ENCODE peak calls at places on chromosomes 12 and 14, in ten cellular contexts. E is mucosa of descending colon; H is KBM-7; C is DMS79 treated with DMSO at 0.1 percent for 48 hours; Q is AG04449; U is DMS 273 treated with DMSO at 0.1 percent for 48 hours; N is head of caudate nucleus; J is AG08395; V is cardiac muscle cell; K is central memory CD4-positive, alpha-beta T cell. A is an unnamed sample.

GRCh38 chr12:53223391-53224267 is 8.4 kb downstream of the RARG start:
- DNase-seq in E (no peak), H (peak; percentile 48), C (no peak), Q (no peak), U (no peak), N (peak; percentile 71), J (peak; percentile 46), V (no peak), K (peak; percentile 52), A (no peak)

GRCh38 chr12:538731-539539 is 79.2 kb downstream of the B4GALNT3 start:
- DNase-seq in E (peak; percentile 92), H (peak; percentile 85), C (peak; percentile 82), Q (no peak), U (no peak), N (peak; percentile 41), J (peak; percentile 67), V (no peak), K (peak; percentile 85), A (peak; percentile 16)

GRCh38 chr14:99241314-99242035 is 30.5 kb downstream of the BCL11B start:
- DNase-seq in E (no peak), H (peak; percentile 14), C (no peak), Q (no peak), U (no peak), N (no peak), J (no peak), V (no peak), K (peak; percentile 71), A (no peak)

GRCh38 chr12:7079826-7080125 is 12.5 kb downstream of the C1R start:
- DNase-seq in E (no peak), H (no peak), C (no peak), Q (no peak), U (no peak), N (no peak), J (no peak), V (no peak), K (no peak), A (no peak)

GRCh38 chr12:123200414-123200813 is 32.5 kb downstream of the MPHOSPH9 start:
- DNase-seq in E (no peak), H (no peak), C (no peak), Q (no peak), U (no peak), N (no peak), J (no peak), V (no peak), K (no peak), A (no peak)

GRCh38 chr12:64780531-64781373 is 21.5 kb upstream of the GNS start:
- DNase-seq in E (peak; percentile 81), H (peak; percentile 41), C (no peak), Q (no peak), U (no peak), N (no peak), J (no peak), V (peak; percentile 52), K (no peak), A (peak; percentile 75)

GRCh38 chr14:53516261-53516774 is 363.2 kb upstream of the DDHD1 start:
- DNase-seq in E (no peak), H (no peak), C (no peak), Q (peak; percentile 64), U (no peak), N (no peak), J (peak; percentile 78), V (no peak), K (no peak), A (no peak)

GRCh38 chr12:106976013-106976658 is 10.8 kb downstream of the MTERF2 start:
- DNase-seq in E (no peak), H (no peak), C (no peak), Q (no peak), U (peak; percentile 18), N (no peak), J (no peak), V (no peak), K (no peak), A (no peak)

GRCh38 chr14:72740966-72741835 is 152.7 kb downstream of the DPF3 start:
- DNase-seq in E (no peak), H (no peak), C (no peak), Q (no peak), U (no peak), N (no peak), J (no peak), V (no peak), K (no peak), A (no peak)

GRCh38 chr12:66144796-66145754 is 14.5 kb upstream of the LLPH start:
- DNase-seq in E (no peak), H (peak; percentile 86), C (no peak), Q (no peak), U (no peak), N (peak; percentile 13), J (peak; percentile 59), V (peak; percentile 55), K (no peak), A (no peak)

A was measured in NCI-H345.